ENCODE peak calls at places on chromosomes 3 and 15, in five cellular contexts. N is adrenal gland, S is HepG2, J is sigmoid colon, O is right lobe of liver. K is an unnamed sample.

GRCh38 chr3:160140756-160141155 is 84.5 kb upstream of the C3orf80 start:
- DNase-seq in N (no peak), O (no peak), S (no peak), J (no peak), K (no peak)

GRCh38 chr3:112470791-112471190 is 28.5 kb downstream of the BTLA start:
- DNase-seq in O (no peak), J (no peak), S (no peak), N (no peak), K (no peak)

GRCh38 chr3:34212671-34213070 is 414.2 kb downstream of the PDCD6IP start:
- DNase-seq in O (no peak), N (no peak), S (no peak), J (no peak), K (peak)

GRCh38 chr3:14787630-14788029 is 31.1 kb upstream of the FGD5 start:
- DNase-seq in O (peak), S (peak), J (peak), N (no peak), K (no peak)

GRCh38 chr3:108662141-108662738 is 72.7 kb downstream of the DZIP3 start:
- DNase-seq in O (no peak), S (peak), N (no peak), J (no peak), K (no peak)

GRCh38 chr3:103495186-103495585 is 1060.4 kb downstream of the ZPLD1 start:
- DNase-seq in S (no peak), J (no peak), O (no peak), N (no peak), K (no peak)

GRCh38 chr3:133476971-133477375 is 77.1 kb downstream of the BFSP2 start:
- DNase-seq in S (no peak), N (no peak), J (no peak), O (no peak), K (no peak)

GRCh38 chr3:80770106-80771079 is 991.1 kb downstream of the GBE1 start:
- DNase-seq in O (no peak), S (no peak), N (no peak), J (no peak), K (no peak)

GRCh38 chr3:46407976-46408375 is 917 bp downstream of the CCRL2 start:
- DNase-seq in O (no peak), S (no peak), N (no peak), J (no peak), K (no peak)

GRCh38 chr3:132222868-132223538 is 94.2 kb upstream of the ACP3 start:
- DNase-seq in O (no peak), J (no peak), N (peak), S (no peak), K (no peak)

GRCh38 chr3:46496745-46497555 is 826 bp upstream of the RTP3 start:
- DNase-seq in J (no peak), O (peak), N (no peak), S (no peak), K (no peak)

GRCh38 chr3:150232992-150233451 is 175.1 kb upstream of the TSC22D2 start:
- DNase-seq in N (peak), S (no peak), O (no peak), J (no peak), K (no peak)

GRCh38 chr3:122646146-122646988 is 34.3 kb upstream of the PARP14 start:
- DNase-seq in O (no peak), N (no peak), J (no peak), S (no peak), K (no peak)

GRCh38 chr3:153023896-153024295 is 138.1 kb upstream of the RAP2B start:
- DNase-seq in S (no peak), N (no peak), O (no peak), J (no peak), K (no peak)

GRCh38 chr3:177887475-177887874 is 648.8 kb upstream of the KCNMB2 start:
- DNase-seq in O (no peak), S (no peak), N (no peak), J (no peak), K (no peak)
- H3K4me3 ChIP-seq in O (no peak), S (no peak), N (no peak), J (no peak), K (no peak)

GRCh38 chr3:7309707-7310106 is 448.8 kb downstream of the GRM7 start:
- DNase-seq in N (peak), J (peak), O (no peak), S (no peak), K (peak)

GRCh38 chr3:7306900-7307299 is 446.0 kb downstream of the GRM7 start:
- DNase-seq in N (no peak), S (no peak), O (no peak), J (no peak), K (no peak)

GRCh38 chr3:7307410-7307809 is 446.5 kb downstream of the GRM7 start:
- DNase-seq in J (no peak), O (no peak), S (no peak), N (no peak), K (no peak)

GRCh38 chr3:7305561-7305960 is 444.6 kb downstream of the GRM7 start:
- DNase-seq in S (no peak), N (no peak), O (no peak), J (no peak), K (no peak)
- TF ChIP-seq POLR2A in S (no peak), N (no peak), O (no peak), J (no peak), K (no peak)

DNA sequence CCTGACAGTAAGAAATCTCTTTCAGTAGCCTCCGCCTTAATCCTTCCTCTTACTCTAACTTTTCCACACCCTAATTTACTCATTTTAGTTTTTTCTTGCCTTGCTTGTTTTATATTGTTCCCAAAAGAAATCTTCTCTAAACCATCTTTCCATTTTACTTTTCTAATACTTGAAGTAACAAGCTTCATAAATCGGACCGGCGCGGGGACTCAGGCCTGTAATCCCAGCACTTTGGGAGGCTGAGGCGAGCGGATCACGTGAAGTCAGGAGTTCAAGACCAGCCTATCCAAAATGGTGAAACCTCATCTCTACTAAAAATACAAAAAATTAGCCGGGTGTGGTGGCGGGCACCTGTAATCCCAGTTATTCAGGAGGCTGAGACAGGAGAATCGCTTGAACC is 17.3 kb downstream of the ZNF148 start:
- DNase-seq in J (no peak), N (no peak), S (no peak), O (no peak), K (no peak)
- H3K4me3 ChIP-seq in J (no peak), N (peak), S (peak), O (no peak), K (peak)

DNA sequence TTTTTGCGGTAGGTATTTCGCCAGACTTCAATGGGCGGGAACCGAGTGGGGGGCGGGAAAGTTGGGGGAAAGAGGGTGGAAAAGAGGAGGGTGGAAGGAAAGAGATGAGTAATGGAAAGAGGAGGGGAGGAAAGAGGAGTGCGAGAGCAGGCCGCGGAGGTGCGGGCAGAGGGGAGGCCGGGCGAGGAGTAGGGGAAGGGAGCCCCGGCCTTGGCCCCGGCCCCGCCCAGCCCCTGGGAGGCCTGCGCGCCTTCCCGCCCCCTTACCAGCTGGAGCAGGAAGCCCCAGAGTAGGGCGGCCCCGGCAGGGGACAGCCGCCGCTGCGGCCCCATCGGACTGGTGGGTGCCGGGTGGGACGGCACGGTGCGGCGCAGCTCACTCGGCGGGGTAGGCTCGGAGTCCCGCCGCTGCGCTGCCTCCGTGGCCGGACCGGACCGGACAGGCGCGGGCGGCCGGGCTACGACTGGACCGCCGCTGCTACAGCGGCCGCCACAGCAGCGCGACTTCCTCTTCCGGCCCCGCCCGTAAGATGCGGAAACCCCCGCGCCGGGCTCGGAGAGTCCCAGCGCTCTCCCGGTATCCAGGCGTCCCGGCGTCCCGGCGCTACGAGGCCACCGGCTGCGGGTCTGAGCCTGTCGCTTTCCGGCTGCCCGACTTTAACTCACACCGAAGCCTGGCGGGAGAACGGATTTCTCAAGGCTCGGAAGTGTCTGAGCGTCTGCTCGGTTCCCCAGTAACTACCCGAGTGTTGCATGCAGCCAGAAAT is at the start of gene SPPL2A:
- DNase-seq in O (peak), S (peak), J (peak), N (peak), K (peak)
- TF ChIP-seq POLR2A in O (peak), S (peak), J (peak), N (peak), K (peak)

DNA sequence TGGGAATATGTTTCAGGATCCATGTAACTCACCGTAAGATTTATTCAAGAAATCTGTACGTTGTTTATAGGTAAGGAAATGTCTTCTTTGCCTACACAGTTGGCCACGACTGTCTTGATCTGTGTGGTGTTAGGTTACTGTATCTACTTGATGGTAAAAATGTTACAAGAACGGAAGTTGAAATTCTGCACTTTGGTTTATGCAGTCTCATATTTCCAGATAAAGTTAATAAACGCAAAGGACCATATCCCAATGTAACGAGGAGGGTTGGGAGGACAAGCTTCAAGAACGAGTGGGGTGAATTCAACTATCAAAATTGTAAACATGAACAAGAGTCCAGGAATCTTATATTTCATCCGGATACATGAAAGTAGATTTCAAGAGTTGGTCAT is 1.0 kb downstream of the USF3 start:
- DNase-seq in S (peak), J (no peak), O (no peak), N (no peak), K (no peak)
- H3K4me3 ChIP-seq in S (peak), J (peak), O (peak), N (peak), K (peak)

GRCh38 chr3:48243886-48244285 is 3.0 kb downstream of the ZNF589 start:
- DNase-seq in O (no peak), J (peak), N (no peak), S (no peak), K (no peak)

GRCh38 chr3:48244462-48244861 is 3.6 kb downstream of the ZNF589 start:
- DNase-seq in N (no peak), J (no peak), S (no peak), O (no peak), K (no peak)

GRCh38 chr3:48240000-48240710 is 749 bp upstream of the ZNF589 start:
- DNase-seq in S (no peak), N (no peak), O (peak), J (peak), K (no peak)

GRCh38 chr3:48238506-48239085 is 2.3 kb upstream of the ZNF589 start:
- DNase-seq in S (no peak), N (no peak), O (peak), J (peak), K (no peak)

DNA sequence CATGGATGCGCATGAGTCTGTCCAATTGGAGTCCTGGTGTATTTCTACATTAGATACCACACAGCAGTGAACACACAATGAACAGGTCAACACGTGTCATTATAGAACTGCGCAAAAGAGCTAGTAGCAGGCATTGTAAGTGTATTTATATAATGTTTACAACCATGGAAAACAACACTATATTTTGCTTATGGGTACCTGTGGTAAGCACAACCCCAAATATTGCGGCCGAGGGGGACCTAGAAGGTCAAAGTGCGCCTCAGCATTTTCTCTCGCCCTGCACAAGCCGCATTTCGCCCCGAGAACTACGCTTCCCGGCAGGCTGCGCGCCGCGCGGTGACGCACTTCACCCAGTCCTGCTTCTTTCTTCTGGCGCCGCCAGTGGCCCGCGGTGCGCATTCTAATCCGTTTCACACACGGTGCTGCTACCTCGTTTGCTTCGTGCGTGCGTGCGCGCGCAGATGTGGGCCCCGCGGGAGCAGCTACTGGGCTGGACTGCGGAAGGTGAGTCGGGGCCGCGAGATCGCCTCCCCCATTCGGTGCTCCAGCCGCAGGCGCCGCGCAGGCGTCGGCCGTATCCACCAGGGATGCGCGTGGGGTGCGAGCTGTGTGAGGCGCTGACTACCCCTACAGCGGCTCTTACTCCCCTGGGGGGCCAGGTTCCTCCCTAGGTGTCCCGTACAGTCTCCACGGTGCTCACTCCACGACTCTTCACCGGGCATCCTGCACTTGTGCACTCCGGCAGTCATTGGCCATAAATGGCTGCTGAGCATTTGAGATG is at the start of gene ZNF589:
- DNase-seq in O (peak), S (peak), J (peak), N (peak), K (peak)
- TF ChIP-seq POLR2A in O (peak), S (peak), J (peak), N (peak), K (peak)

K was measured in tibial nerve.